ENCODE peak calls at places on chromosome 6, in ten cellular contexts. V, E, A, W, R, L, S, N, F and Y are unnamed samples.

GRCh38 chr6:43699564-43700186 is 12.1 kb upstream of the MRPS18A start:
- DNase-seq in V (no peak), E (no peak), A (no peak), W (peak; percentile 67), R (no peak), L (peak; percentile 77), S (no peak), N (no peak), F (no peak), Y (no peak)

GRCh38 chr6:40819182-40819834 is 219.7 kb downstream of the UNC5CL start:
- DNase-seq in V (no peak), E (no peak), A (no peak), W (no peak), R (no peak), L (no peak), S (no peak), N (no peak), F (no peak), Y (no peak)

GRCh38 chr6:164827537-164827936 is 481.9 kb downstream of the C6orf118 start:
- DNase-seq in V (no peak), E (no peak), A (no peak), W (no peak), R (no peak), L (no peak), S (no peak), N (no peak), F (no peak), Y (no peak)

GRCh38 chr6:132456700-132457143 is 55.4 kb upstream of the MOXD1 start:
- DNase-seq in V (no peak), E (no peak), A (peak; percentile 46), W (peak; percentile 15), R (no peak), L (peak; percentile 54), S (no peak), N (no peak), F (no peak), Y (peak; percentile 40)

GRCh38 chr6:166351715-166352285 is 9.5 kb upstream of the SFT2D1 start:
- DNase-seq in V (no peak), E (no peak), A (no peak), W (no peak), R (peak; percentile 25), L (no peak), S (no peak), N (no peak), F (peak; percentile 88), Y (peak; percentile 55)

GRCh38 chr6:13407709-13408695 is 79.4 kb downstream of the GFOD1 start:
- DNase-seq in V (peak; percentile 51), E (no peak), A (no peak), W (no peak), R (peak; percentile 90), L (no peak), S (peak; percentile 78), N (no peak), F (no peak), Y (peak; percentile 95)

GRCh38 chr6:106216527-106216926 is 109.0 kb downstream of the ATG5 start:
- DNase-seq in V (no peak), E (no peak), A (no peak), W (no peak), R (no peak), L (no peak), S (no peak), N (no peak), F (no peak), Y (no peak)

GRCh38 chr6:25017932-25018581 is 82.3 kb upstream of the RIPOR2 start:
- DNase-seq in V (peak; percentile 35), E (peak; percentile 58), A (peak; percentile 53), W (no peak), R (peak; percentile 35), L (peak; percentile 92), S (no peak), N (peak; percentile 71), F (peak; percentile 82), Y (peak; percentile 59)

GRCh38 chr6:9527679-9528286 is 887.1 kb downstream of the TFAP2A start:
- DNase-seq in V (no peak), E (no peak), A (no peak), W (no peak), R (no peak), L (no peak), S (no peak), N (no peak), F (no peak), Y (peak; percentile 31)

GRCh38 chr6:37242429-37243052 is 15.0 kb upstream of the TBC1D22B start:
- DNase-seq in V (peak; percentile 79), E (no peak), A (no peak), W (no peak), R (no peak), L (no peak), S (peak; percentile 99), N (no peak), F (no peak), Y (no peak)

GRCh38 chr6:5136856-5137255 is 51.7 kb downstream of the PPP1R3G start:
- DNase-seq in V (no peak), E (no peak), A (no peak), W (no peak), R (no peak), L (no peak), S (no peak), N (no peak), F (no peak), Y (no peak)

GRCh38 chr6:105320766-105321165 is 82.1 kb downstream of the PREP start:
- DNase-seq in V (no peak), E (no peak), A (no peak), W (no peak), R (no peak), L (no peak), S (no peak), N (no peak), F (no peak), Y (no peak)

GRCh38 chr6:136466789-136467585 is 83.2 kb downstream of the MAP7 start:
- DNase-seq in V (no peak), E (no peak), A (no peak), W (no peak), R (no peak), L (no peak), S (no peak), N (no peak), F (no peak), Y (no peak)

GRCh38 chr6:28910901-28911680 is 12.7 kb downstream of the TRIM27 start:
- DNase-seq in V (no peak), E (no peak), A (no peak), W (no peak), R (no peak), L (no peak), S (no peak), N (no peak), F (no peak), Y (no peak)

GRCh38 chr6:130961148-130961547 is 101.9 kb downstream of the EPB41L2 start:
- DNase-seq in V (no peak), E (no peak), A (no peak), W (no peak), R (no peak), L (no peak), S (no peak), N (no peak), F (peak; percentile 13), Y (no peak)

GRCh38 chr6:137033828-137034227 is 10.9 kb downstream of the IL20RA start:
- DNase-seq in V (no peak), E (no peak), A (no peak), W (no peak), R (no peak), L (no peak), S (no peak), N (no peak), F (no peak), Y (peak; percentile 22)

GRCh38 chr6:153312633-153313032 is 181.6 kb upstream of the RGS17 start:
- DNase-seq in V (peak; percentile 13), E (no peak), A (peak; percentile 16), W (no peak), R (no peak), L (peak; percentile 79), S (peak; percentile 14), N (no peak), F (peak; percentile 51), Y (peak; percentile 43)

GRCh38 chr6:107323133-107323785 is 136.1 kb downstream of the PDSS2 start:
- DNase-seq in V (no peak), E (no peak), A (no peak), W (no peak), R (no peak), L (no peak), S (no peak), N (no peak), F (no peak), Y (no peak)

GRCh38 chr6:81683928-81684327 is 68.6 kb downstream of the TENT5A start:
- DNase-seq in V (no peak), E (no peak), A (no peak), W (no peak), R (no peak), L (no peak), S (peak; percentile 34), N (no peak), F (no peak), Y (no peak)

GRCh38 chr6:28953039-28953872 is 29.5 kb upstream of the TRIM27 start:
- DNase-seq in V (no peak), E (no peak), A (no peak), W (no peak), R (no peak), L (peak; percentile 84), S (no peak), N (peak; percentile 36), F (peak; percentile 81), Y (no peak)

GRCh38 chr6:43948527-43949450 is 178.5 kb downstream of the MRPL14 start:
- DNase-seq in V (no peak), E (no peak), A (no peak), W (no peak), R (no peak), L (peak; percentile 59), S (no peak), N (no peak), F (no peak), Y (no peak)

GRCh38 chr6:33028220-33028849 is 18.9 kb upstream of the HLA-DOA start:
- DNase-seq in V (no peak), E (no peak), A (no peak), W (no peak), R (no peak), L (no peak), S (no peak), N (no peak), F (peak; percentile 20), Y (no peak)

GRCh38 chr6:2857580-2858337 is 16.1 kb upstream of the SERPINB1 start:
- DNase-seq in V (peak; percentile 84), E (no peak), A (peak; percentile 54), W (peak; percentile 76), R (no peak), L (no peak), S (no peak), N (peak; percentile 48), F (peak; percentile 35), Y (peak; percentile 11)

GRCh38 chr6:2354138-2354491 is 108.7 kb upstream of the GMDS start:
- DNase-seq in V (no peak), E (no peak), A (no peak), W (no peak), R (no peak), L (no peak), S (no peak), N (no peak), F (no peak), Y (no peak)

GRCh38 chr6:151389640-151390275 is 1.6 kb downstream of the ZBTB2 start:
- DNase-seq in V (no peak), E (no peak), A (peak; percentile 70), W (peak; percentile 76), R (peak; percentile 76), L (no peak), S (no peak), N (no peak), F (no peak), Y (peak; percentile 29)

GRCh38 chr6:38588631-38589366 is 50.9 kb downstream of the BTBD9 start:
- DNase-seq in V (peak; percentile 5), E (no peak), A (no peak), W (no peak), R (no peak), L (no peak), S (no peak), N (no peak), F (no peak), Y (no peak)

GRCh38 chr6:13395272-13396237 is 67.2 kb upstream of the TBC1D7 start:
- DNase-seq in V (peak; percentile 24), E (no peak), A (peak; percentile 69), W (peak; percentile 80), R (no peak), L (no peak), S (peak; percentile 53), N (no peak), F (peak; percentile 56), Y (peak; percentile 70)

GRCh38 chr6:88661136-88661535 is 302.3 kb downstream of the RNGTT start:
- DNase-seq in V (no peak), E (no peak), A (no peak), W (no peak), R (no peak), L (no peak), S (no peak), N (no peak), F (no peak), Y (no peak)